ENCODE peak calls at places on chromosomes 16 and 17, in eight cellular contexts. Q, Z, I, B, K, E, G and L are unnamed samples.

GRCh38 chr17:8167526-8167925 is 4.8 kb upstream of the VAMP2 start:
- DNase-seq in Q (no peak), Z (no peak), I (no peak), B (no peak), K (no peak), E (no peak), G (no peak), L (no peak)

GRCh38 chr16:66673691-66674090 is 22.9 kb downstream of the CMTM4 start:
- DNase-seq in Q (no peak), Z (no peak), I (no peak), B (no peak), K (no peak), E (no peak), G (no peak), L (no peak)

GRCh38 chr17:39926588-39927100 is 757 bp downstream of the ORMDL3 start:
- DNase-seq in Q (peak), Z (no peak), I (peak), B (peak), K (no peak), E (no peak), G (peak), L (peak)

GRCh38 chr16:3859875-3860274 is 20.6 kb downstream of the CREBBP start:
- DNase-seq in Q (no peak), Z (no peak), I (no peak), B (no peak), K (no peak), E (peak), G (no peak), L (no peak)

GRCh38 chr17:71080937-71081336 is 911.6 kb downstream of the KCNJ2 start:
- DNase-seq in Q (no peak), Z (no peak), I (no peak), B (no peak), K (no peak), E (no peak), G (no peak), L (no peak)

GRCh38 chr17:32523017-32523680 is 36.4 kb downstream of the CDK5R1 start:
- DNase-seq in Q (no peak), Z (no peak), I (no peak), B (peak), K (no peak), E (peak), G (no peak), L (no peak)

GRCh38 chr17:17191346-17191792 is 14.8 kb downstream of the PLD6 start:
- DNase-seq in Q (peak), Z (no peak), I (no peak), B (no peak), K (no peak), E (no peak), G (peak), L (no peak)

GRCh38 chr17:1398900-1399299 is 1.1 kb downstream of the YWHAE start:
- DNase-seq in Q (peak), Z (no peak), I (no peak), B (peak), K (no peak), E (peak), G (peak), L (peak)

GRCh38 chr17:50688168-50688719 is 19.5 kb downstream of the ANKRD40 start:
- DNase-seq in Q (peak), Z (no peak), I (no peak), B (no peak), K (no peak), E (no peak), G (no peak), L (no peak)

GRCh38 chr17:74827800-74828199 is 31.9 kb downstream of the GRIN2C start:
- DNase-seq in Q (no peak), Z (peak), I (no peak), B (no peak), K (no peak), E (no peak), G (no peak), L (no peak)

GRCh38 chr16:50680556-50680893 is 587 bp downstream of the SNX20 start:
- DNase-seq in Q (no peak), Z (no peak), I (no peak), B (no peak), K (no peak), E (no peak), G (no peak), L (no peak)

GRCh38 chr17:81509048-81509686 is 3.4 kb downstream of the ACTG1 start:
- DNase-seq in Q (peak), Z (peak), I (no peak), B (peak), K (no peak), E (no peak), G (no peak), L (peak)

GRCh38 chr17:34556384-34556783 is 23.0 kb upstream of the TMEM132E start:
- DNase-seq in Q (peak), Z (no peak), I (no peak), B (peak), K (no peak), E (no peak), G (no peak), L (peak)

GRCh38 chr17:46205975-46206374 is 12.7 kb upstream of the KANSL1 start:
- DNase-seq in Q (no peak), Z (no peak), I (no peak), B (no peak), K (no peak), E (no peak), G (no peak), L (no peak)

GRCh38 chr17:77901476-77901875 is 57.0 kb upstream of the TNRC6C start:
- DNase-seq in Q (no peak), Z (no peak), I (no peak), B (no peak), K (no peak), E (no peak), G (no peak), L (no peak)

GRCh38 chr17:41705271-41705991 is 6.7 kb upstream of the GAST start:
- DNase-seq in Q (no peak), Z (no peak), I (peak), B (no peak), K (no peak), E (no peak), G (peak), L (no peak)

GRCh38 chr16:12406840-12407690 is 396.6 kb downstream of the CPPED1 start:
- DNase-seq in Q (peak), Z (no peak), I (no peak), B (no peak), K (no peak), E (no peak), G (peak), L (peak)

GRCh38 chr17:19409509-19409908 is 1.5 kb upstream of the RNF112 start:
- DNase-seq in Q (no peak), Z (peak), I (no peak), B (peak), K (no peak), E (no peak), G (peak), L (no peak)

GRCh38 chr17:78154903-78155811 is 9.0 kb downstream of the C17orf99 start:
- DNase-seq in Q (no peak), Z (no peak), I (no peak), B (no peak), K (no peak), E (peak), G (no peak), L (no peak)

GRCh38 chr16:4455951-4456350 is 18.5 kb downstream of the NMRAL1 start:
- DNase-seq in Q (no peak), Z (no peak), I (no peak), B (no peak), K (no peak), E (no peak), G (no peak), L (no peak)

GRCh38 chr17:13306310-13306962 is 288.6 kb upstream of the ELAC2 start:
- DNase-seq in Q (peak), Z (peak), I (peak), B (peak), K (no peak), E (no peak), G (peak), L (peak)

GRCh38 chr17:41308918-41309359 is at the start of gene KRTAP16-1:
- DNase-seq in Q (no peak), Z (peak), I (no peak), B (peak), K (no peak), E (no peak), G (no peak), L (no peak)

GRCh38 chr17:9192010-9192409 is 170.7 kb downstream of the NTN1 start:
- DNase-seq in Q (no peak), Z (no peak), I (no peak), B (no peak), K (no peak), E (no peak), G (peak), L (no peak)

GRCh38 chr17:705011-705410 is 9.6 kb downstream of the VPS53 start:
- DNase-seq in Q (no peak), Z (no peak), I (no peak), B (no peak), K (no peak), E (no peak), G (no peak), L (no peak)

GRCh38 chr17:27321372-27321771 is 27.5 kb downstream of the WSB1 start:
- DNase-seq in Q (no peak), Z (no peak), I (no peak), B (no peak), K (no peak), E (no peak), G (no peak), L (no peak)

GRCh38 chr17:81101614-81102306 is 63.5 kb upstream of the PVALEF start:
- DNase-seq in Q (peak), Z (peak), I (peak), B (peak), K (peak), E (peak), G (peak), L (peak)

GRCh38 chr17:43416998-43417891 is 18.5 kb downstream of the ARL4D start:
- DNase-seq in Q (no peak), Z (peak), I (no peak), B (no peak), K (peak), E (no peak), G (peak), L (no peak)

GRCh38 chr16:11875721-11876120 is 24.4 kb upstream of the RSL1D1 start:
- DNase-seq in Q (no peak), Z (no peak), I (no peak), B (no peak), K (no peak), E (no peak), G (no peak), L (no peak)

GRCh38 chr17:3754458-3755334 is 31.0 kb downstream of the HASPIN start:
- DNase-seq in Q (peak), Z (no peak), I (peak), B (peak), K (peak), E (peak), G (no peak), L (peak)

GRCh38 chr16:20902426-20902825 is 1.9 kb downstream of the LYRM1 start:
- DNase-seq in Q (no peak), Z (no peak), I (no peak), B (no peak), K (no peak), E (no peak), G (no peak), L (no peak)

GRCh38 chr16:47886631-47887415 is 269.0 kb downstream of the ABCC12 start:
- DNase-seq in Q (no peak), Z (no peak), I (no peak), B (no peak), K (no peak), E (no peak), G (peak), L (no peak)

GRCh38 chr17:49968380-49969133 is 433 bp upstream of the DLX4 start:
- DNase-seq in Q (peak), Z (peak), I (peak), B (peak), K (peak), E (peak), G (peak), L (peak)

GRCh38 chr16:80586476-80586875 is 45.7 kb downstream of the DYNLRB2 start:
- DNase-seq in Q (no peak), Z (no peak), I (no peak), B (no peak), K (no peak), E (no peak), G (no peak), L (no peak)

GRCh38 chr17:79812206-79812968 is 15.5 kb upstream of the CBX8 start:
- DNase-seq in Q (no peak), Z (no peak), I (no peak), B (no peak), K (no peak), E (no peak), G (no peak), L (no peak)

GRCh38 chr17:63840591-63841349 is 1.7 kb downstream of the SMARCD2 start:
- DNase-seq in Q (no peak), Z (no peak), I (no peak), B (no peak), K (no peak), E (no peak), G (no peak), L (no peak)

GRCh38 chr17:77457572-77458201 is 316.9 kb downstream of the SEC14L1 start:
- DNase-seq in Q (no peak), Z (no peak), I (no peak), B (peak), K (no peak), E (no peak), G (no peak), L (no peak)

GRCh38 chr16:2846511-2847310 is 11.3 kb downstream of the PRSS22 start:
- DNase-seq in Q (peak), Z (no peak), I (peak), B (no peak), K (no peak), E (peak), G (peak), L (peak)

GRCh38 chr16:12362482-12363458 is 386.2 kb downstream of the SNX29 start:
- DNase-seq in Q (no peak), Z (peak), I (no peak), B (no peak), K (no peak), E (no peak), G (peak), L (no peak)

GRCh38 chr17:21376835-21377690 is 906 bp downstream of the KCNJ12 start:
- DNase-seq in Q (peak), Z (no peak), I (no peak), B (peak), K (no peak), E (no peak), G (peak), L (no peak)

GRCh38 chr17:8375738-8376259 is 705 bp downstream of the KRABD2 start:
- DNase-seq in Q (peak), Z (peak), I (peak), B (no peak), K (peak), E (no peak), G (no peak), L (peak)